ENCODE peak calls at places on chromosomes 4 and X, in seven cellular contexts. One of them, this sample, is unnamed.

GRCh38 chr4:53121304-53121865 is 244.5 kb downstream of the SCFD2 start:
- DNase-seq in kidney: no peak
- DNase-seq in T1000: no peak
- DNase-seq in activated CD8-positive, alpha-beta memory T cell treated with anti-CD3 and anti-CD28 coated beads for 24 hours: no peak
- DNase-seq in stimulated activated CD4-positive, alpha-beta T cell treated with anti-CD3 and anti-CD28 coated beads, Interleukin-4, amount 100 ng/mL, for 4 hours: no peak
- DNase-seq in HCT116: no peak
- DNase-seq in activated naive CD4-positive, alpha-beta T cell treated with anti-CD3 and anti-CD28 coated beads, Interleukin-2, amount 10 ng/mL, durations not matched to agents 7 days and 5 days: no peak
- DNase-seq in this sample: no peak

GRCh38 chr4:108683479-108683878 is 33.1 kb downstream of the OSTC start:
- DNase-seq in kidney: no peak
- DNase-seq in T1000: no peak
- DNase-seq in activated CD8-positive, alpha-beta memory T cell treated with anti-CD3 and anti-CD28 coated beads for 24 hours: no peak
- DNase-seq in stimulated activated CD4-positive, alpha-beta T cell treated with anti-CD3 and anti-CD28 coated beads, Interleukin-4, amount 100 ng/mL, for 4 hours: no peak
- DNase-seq in HCT116: peak
- DNase-seq in activated naive CD4-positive, alpha-beta T cell treated with anti-CD3 and anti-CD28 coated beads, Interleukin-2, amount 10 ng/mL, durations not matched to agents 7 days and 5 days: no peak
- DNase-seq in this sample: no peak

GRCh38 chrX:3216581-3216980 is 129.9 kb downstream of the MXRA5 start:
- DNase-seq in kidney: no peak
- DNase-seq in T1000: no peak
- DNase-seq in activated CD8-positive, alpha-beta memory T cell treated with anti-CD3 and anti-CD28 coated beads for 24 hours: no peak
- DNase-seq in stimulated activated CD4-positive, alpha-beta T cell treated with anti-CD3 and anti-CD28 coated beads, Interleukin-4, amount 100 ng/mL, for 4 hours: no peak
- DNase-seq in HCT116: no peak
- DNase-seq in activated naive CD4-positive, alpha-beta T cell treated with anti-CD3 and anti-CD28 coated beads, Interleukin-2, amount 10 ng/mL, durations not matched to agents 7 days and 5 days: no peak
- DNase-seq in this sample: no peak

GRCh38 chr4:56653461-56654237 is 27.4 kb downstream of the HOPX start:
- DNase-seq in kidney: no peak
- DNase-seq in T1000: no peak
- DNase-seq in activated CD8-positive, alpha-beta memory T cell treated with anti-CD3 and anti-CD28 coated beads for 24 hours: peak
- DNase-seq in stimulated activated CD4-positive, alpha-beta T cell treated with anti-CD3 and anti-CD28 coated beads, Interleukin-4, amount 100 ng/mL, for 4 hours: no peak
- DNase-seq in HCT116: no peak
- DNase-seq in activated naive CD4-positive, alpha-beta T cell treated with anti-CD3 and anti-CD28 coated beads, Interleukin-2, amount 10 ng/mL, durations not matched to agents 7 days and 5 days: peak
- DNase-seq in this sample: peak

GRCh38 chr4:5774416-5775056 is 63.5 kb downstream of the EVC start:
- DNase-seq in kidney: no peak
- DNase-seq in T1000: no peak
- DNase-seq in activated CD8-positive, alpha-beta memory T cell treated with anti-CD3 and anti-CD28 coated beads for 24 hours: peak
- DNase-seq in stimulated activated CD4-positive, alpha-beta T cell treated with anti-CD3 and anti-CD28 coated beads, Interleukin-4, amount 100 ng/mL, for 4 hours: no peak
- DNase-seq in HCT116: no peak
- DNase-seq in activated naive CD4-positive, alpha-beta T cell treated with anti-CD3 and anti-CD28 coated beads, Interleukin-2, amount 10 ng/mL, durations not matched to agents 7 days and 5 days: no peak
- DNase-seq in this sample: no peak

GRCh38 chr4:187071896-187072295 is 348.2 kb upstream of the FAT1 start:
- DNase-seq in kidney: no peak
- DNase-seq in T1000: no peak
- DNase-seq in activated CD8-positive, alpha-beta memory T cell treated with anti-CD3 and anti-CD28 coated beads for 24 hours: no peak
- DNase-seq in stimulated activated CD4-positive, alpha-beta T cell treated with anti-CD3 and anti-CD28 coated beads, Interleukin-4, amount 100 ng/mL, for 4 hours: no peak
- DNase-seq in HCT116: no peak
- DNase-seq in activated naive CD4-positive, alpha-beta T cell treated with anti-CD3 and anti-CD28 coated beads, Interleukin-2, amount 10 ng/mL, durations not matched to agents 7 days and 5 days: no peak
- DNase-seq in this sample: no peak

GRCh38 chr4:185359767-185360446 is 35.8 kb downstream of the LRP2BP start:
- DNase-seq in kidney: no peak
- DNase-seq in T1000: no peak
- DNase-seq in activated CD8-positive, alpha-beta memory T cell treated with anti-CD3 and anti-CD28 coated beads for 24 hours: no peak
- DNase-seq in stimulated activated CD4-positive, alpha-beta T cell treated with anti-CD3 and anti-CD28 coated beads, Interleukin-4, amount 100 ng/mL, for 4 hours: no peak
- DNase-seq in HCT116: no peak
- DNase-seq in activated naive CD4-positive, alpha-beta T cell treated with anti-CD3 and anti-CD28 coated beads, Interleukin-2, amount 10 ng/mL, durations not matched to agents 7 days and 5 days: no peak
- DNase-seq in this sample: no peak

GRCh38 chrX:10570601-10571000 is 49.8 kb downstream of the MID1 start:
- DNase-seq in kidney: no peak
- DNase-seq in T1000: no peak
- DNase-seq in activated CD8-positive, alpha-beta memory T cell treated with anti-CD3 and anti-CD28 coated beads for 24 hours: no peak
- DNase-seq in stimulated activated CD4-positive, alpha-beta T cell treated with anti-CD3 and anti-CD28 coated beads, Interleukin-4, amount 100 ng/mL, for 4 hours: no peak
- DNase-seq in HCT116: no peak
- DNase-seq in activated naive CD4-positive, alpha-beta T cell treated with anti-CD3 and anti-CD28 coated beads, Interleukin-2, amount 10 ng/mL, durations not matched to agents 7 days and 5 days: no peak
- DNase-seq in this sample: no peak

This sample was measured in activated T-helper 1 cell treated with anti-CD3 and anti-CD28 coated beads, Interleukin-12 subunit alpha, Interleukin-12 subunit beta, Interleukin-2, Interleukin-4 antibody, amounts not matched to agents 30 ng/mL and 10 ng/mL and 1 ng/mL, durations not matched to agents 14 hours and 24 hours and 36 hours.